ENCODE peak calls at places on chromosomes 1 and 21, in six cellular contexts. N, H, E, P, W and K are unnamed samples.

GRCh38 chr1:10229903-10230302 is 19.5 kb downstream of the KIF1B start:
- DNase-seq in N (no peak), H (no peak), W (no peak), P (no peak), E (no peak), K (no peak)

GRCh38 chr21:36097427-36098230 is 27.8 kb downstream of the CBR1 start:
- DNase-seq in H (no peak), N (no peak), P (no peak), W (no peak), E (peak), K (no peak)

GRCh38 chr1:244289976-244290375 is 161.7 kb downstream of the ADSS2 start:
- DNase-seq in W (no peak), P (no peak), H (no peak), E (no peak), N (no peak), K (no peak)

GRCh38 chr1:51192213-51192843 is 43.7 kb upstream of the RNF11 start:
- DNase-seq in H (peak), N (peak), P (peak), E (peak), W (peak), K (no peak)

GRCh38 chr1:58812926-58813325 is 29.1 kb upstream of the JUN start:
- DNase-seq in E (no peak), N (no peak), H (peak), W (no peak), P (no peak), K (no peak)

GRCh38 chr1:200306954-200307754 is 102.7 kb downstream of the ZNF281 start:
- DNase-seq in E (peak), P (no peak), H (no peak), W (peak), N (peak), K (peak)

GRCh38 chr1:97630281-97630680 is 290.6 kb downstream of the DPYD start:
- DNase-seq in W (no peak), N (peak), H (no peak), P (no peak), E (no peak), K (no peak)

GRCh38 chr21:44738621-44739020 is 27.2 kb upstream of the TSPEAR start:
- DNase-seq in P (no peak), H (no peak), W (no peak), E (no peak), N (no peak), K (no peak)

GRCh38 chr1:91173379-91173890 is 151.6 kb upstream of the ZNF644 start:
- DNase-seq in N (no peak), H (no peak), W (no peak), P (no peak), E (no peak), K (no peak)

GRCh38 chr1:57623039-57623790 is 199.4 kb upstream of the DAB1 start:
- DNase-seq in N (peak), W (no peak), P (no peak), E (peak), H (no peak), K (no peak)